ENCODE peak calls at places on chromosomes 13 and 19, in four cellular contexts. L is HepG2, G is K562, U is GM12878. B is an unnamed sample.

GRCh38 chr19:54364775-54365257 is at the start of gene LAIR1:
- DNase-seq in U (no peak), G (no peak), L (no peak), B (no peak)

GRCh38 chr13:112451512-112452379 is 75.6 kb downstream of the SPACA7 start:
- DNase-seq in L (no peak), U (no peak), G (no peak), B (no peak)

GRCh38 chr13:44573790-44574465 is 2.2 kb downstream of the TSC22D1 start:
- DNase-seq in L (peak; percentile 11), G (peak; percentile 44), U (no peak), B (peak; percentile 48)

GRCh38 chr13:25423831-25424230 is 52.1 kb downstream of the ATP8A2 start:
- DNase-seq in G (no peak), L (no peak), U (no peak), B (no peak)

GRCh38 chr13:51221108-51221507 is 1.1 kb upstream of the FAM124A start:
- DNase-seq in U (no peak), L (no peak), G (no peak), B (no peak)

GRCh38 chr13:98945863-98946605 is 31.8 kb downstream of the DOCK9 start:
- DNase-seq in U (no peak), G (no peak), L (no peak), B (no peak)

GRCh38 chr19:49359851-49360845 is 2.1 kb downstream of the TEAD2 start:
- DNase-seq in L (no peak), G (no peak), U (no peak), B (no peak)

GRCh38 chr19:1956868-1957492 is 16.0 kb downstream of the CSNK1G2 start:
- DNase-seq in L (no peak), U (no peak), G (no peak), B (no peak)

GRCh38 chr19:3375221-3376088 is 9.1 kb downstream of the NFIC start:
- DNase-seq in G (peak; percentile 88), U (no peak), L (no peak), B (no peak)

GRCh38 chr13:97241761-97242160 is 19.6 kb downstream of the MBNL2 start:
- DNase-seq in L (no peak), U (no peak), G (no peak), B (no peak)

GRCh38 chr19:16587031-16588023 is 15.1 kb upstream of the SLC35E1 start:
- DNase-seq in L (no peak), U (peak; percentile 84), G (no peak), B (no peak)

DNA sequence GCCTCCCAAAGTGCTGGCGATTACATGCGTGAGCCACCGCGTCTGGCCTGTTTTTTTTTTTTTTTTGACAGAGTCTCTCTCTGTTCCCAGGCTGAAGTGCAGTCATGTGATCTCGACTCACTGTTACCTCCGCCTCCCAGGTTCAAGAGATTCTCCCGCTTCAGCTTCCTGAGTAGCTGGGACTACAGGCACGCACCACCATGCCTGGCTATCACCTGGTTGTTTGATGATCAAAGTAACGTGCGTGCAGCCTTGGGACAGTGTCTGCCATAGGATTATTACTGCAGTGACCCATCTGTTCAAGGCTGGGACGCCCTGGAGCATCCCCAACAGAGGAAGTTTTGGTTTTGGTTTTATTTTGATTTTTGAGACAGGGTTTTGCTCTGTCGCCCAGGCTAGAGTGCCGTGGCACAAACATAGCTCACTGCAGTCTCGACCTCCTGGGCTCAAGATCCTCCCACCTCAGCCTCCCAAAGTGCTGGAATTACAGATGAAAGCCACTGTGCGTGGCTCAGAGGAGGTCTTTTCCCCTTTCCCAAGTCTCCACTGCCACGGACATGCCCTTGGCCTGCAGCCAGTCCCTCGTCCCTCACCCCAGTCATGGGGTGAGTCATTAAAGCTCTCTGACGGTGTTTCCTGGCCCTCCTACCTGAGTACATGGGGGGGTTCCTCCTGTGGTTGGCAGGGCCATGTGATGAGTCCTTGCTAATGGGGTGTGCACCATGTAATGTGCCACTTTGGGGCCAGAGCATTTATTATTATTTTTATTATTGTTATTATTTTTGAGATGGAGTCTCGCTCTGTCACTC is 65.6 kb downstream of the IER2 start:
- DNase-seq in G (no peak), U (peak; percentile 28), L (peak; percentile 35), B (no peak)
- TF ChIP-seq FOXM1 in G (no peak), U (no peak), L (no peak), B (no peak)

GRCh38 chr13:65917731-65918130 is 1312.4 kb downstream of the PCDH9 start:
- DNase-seq in L (no peak), U (no peak), G (no peak), B (no peak)

GRCh38 chr13:65911546-65912193 is 1318.5 kb downstream of the PCDH9 start:
- DNase-seq in L (no peak), G (no peak), U (no peak), B (no peak)

GRCh38 chr13:65912516-65912915 is 1317.6 kb downstream of the PCDH9 start:
- DNase-seq in L (no peak), G (no peak), U (no peak), B (no peak)

GRCh38 chr13:65913173-65913572 is 1317.0 kb downstream of the PCDH9 start:
- DNase-seq in L (no peak), U (no peak), G (no peak), B (no peak)

DNA sequence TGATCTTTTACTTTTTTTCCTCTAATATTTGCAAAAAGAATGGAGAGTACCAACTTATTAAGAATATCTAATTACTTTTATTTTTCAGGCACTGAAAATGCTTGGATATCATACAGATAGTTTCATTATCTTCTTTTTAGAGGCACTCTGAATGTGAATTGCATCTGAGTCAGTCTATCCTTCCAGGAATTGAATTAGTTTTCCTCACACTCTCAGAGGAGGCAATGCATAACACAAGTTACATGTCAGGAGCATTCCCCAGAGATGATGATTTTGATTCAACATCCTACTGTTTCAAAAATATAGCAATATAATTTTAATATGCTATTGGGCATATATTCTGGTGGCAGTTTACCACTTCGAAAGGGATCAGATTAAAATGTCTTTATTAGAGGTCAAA is 1315.4 kb downstream of the PCDH9 start:
- DNase-seq in G (no peak), U (no peak), L (no peak), B (no peak)
- TF ChIP-seq SP1 in G (no peak), U (no peak), L (no peak), B (no peak)

GRCh38 chr19:8087876-8088275 is 35.3 kb downstream of the CCL25 start:
- DNase-seq in U (no peak), G (no peak), L (no peak), B (no peak)
- TF ChIP-seq FOXK2 in U (no peak), G (no peak), L (no peak), B (no peak)

DNA sequence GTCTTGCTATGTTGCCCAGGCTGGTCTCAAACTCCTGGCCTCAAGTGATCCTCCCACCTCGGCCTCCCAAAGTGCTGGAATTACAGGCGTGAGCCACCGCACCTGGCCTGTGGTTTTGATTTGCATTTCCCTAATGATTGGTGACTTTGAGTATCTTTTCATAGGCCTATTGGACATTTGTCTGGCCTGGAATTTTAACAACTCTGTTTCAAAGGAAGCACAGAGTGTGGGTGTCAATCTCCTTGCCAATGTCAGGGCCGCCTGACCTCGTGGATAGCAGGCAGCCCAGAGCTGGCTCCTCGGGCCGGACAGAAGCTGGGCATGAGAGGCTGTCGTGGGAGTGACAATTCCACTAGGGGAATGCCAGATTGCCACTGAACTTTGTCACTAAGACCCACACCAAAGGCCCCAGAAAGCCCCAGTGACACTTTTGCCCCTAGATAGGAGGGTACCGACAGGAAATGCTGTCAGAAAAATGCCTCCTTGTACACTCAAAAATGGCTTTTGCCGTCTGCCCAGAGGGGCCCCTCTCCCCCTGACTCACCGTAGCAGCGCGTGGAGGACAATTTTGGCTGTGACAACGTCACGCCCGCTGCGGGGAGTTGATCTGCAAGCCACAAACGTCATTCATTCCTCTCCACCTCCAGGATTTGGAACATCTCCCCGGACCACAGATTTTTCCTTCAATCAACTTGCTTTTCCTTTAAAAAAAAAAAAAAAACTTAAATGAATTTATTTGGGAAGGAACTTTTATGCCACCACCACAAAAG is 11.7 kb upstream of the ADGRE5 start:
- DNase-seq in G (peak; percentile 67), U (no peak), L (no peak), B (no peak)
- TF ChIP-seq FOXM1 in G (no peak), U (peak; percentile 84), L (no peak), B (no peak)

B was measured in HEK293T.